ENCODE peak calls at places on chromosomes 4 and X, in eight cellular contexts. One of them, this sample, is unnamed.

GRCh38 chrX:27085346-27085745 is 377.8 kb downstream of the PPP4R3C start:
- DNase-seq in fibroblast of lung: no peak
- DNase-seq in stimulated activated CD4-positive, alpha-beta T cell treated with anti-CD3 and anti-CD28 coated beads, Interleukin-2, amount 100 ng/mL, for 48 hours: no peak
- DNase-seq in SW 1271: no peak
- DNase-seq in GM04504: no peak
- DNase-seq in GDM1: no peak
- DNase-seq in amniotic epithelial cell: peak; percentile 32
- DNase-seq in T-helper 2 cell: no peak
- DNase-seq in this sample: no peak

GRCh38 chrX:4550018-4550417 is 836.6 kb upstream of the PRKX start:
- DNase-seq in stimulated activated CD4-positive, alpha-beta T cell treated with anti-CD3 and anti-CD28 coated beads, Interleukin-2, amount 100 ng/mL, for 48 hours: no peak
- DNase-seq in fibroblast of lung: no peak
- DNase-seq in GM04504: no peak
- DNase-seq in T-helper 2 cell: no peak
- DNase-seq in SW 1271: no peak
- DNase-seq in amniotic epithelial cell: no peak
- DNase-seq in GDM1: peak; percentile 15
- DNase-seq in this sample: no peak

GRCh38 chr4:14767142-14767541 is 235.1 kb upstream of the CPEB2 start:
- DNase-seq in GDM1: no peak
- DNase-seq in fibroblast of lung: no peak
- DNase-seq in amniotic epithelial cell: no peak
- DNase-seq in SW 1271: no peak
- DNase-seq in stimulated activated CD4-positive, alpha-beta T cell treated with anti-CD3 and anti-CD28 coated beads, Interleukin-2, amount 100 ng/mL, for 48 hours: no peak
- DNase-seq in T-helper 2 cell: no peak
- DNase-seq in GM04504: no peak
- DNase-seq in this sample: no peak

GRCh38 chrX:99901091-99901490 is 509.0 kb downstream of the PCDH19 start:
- DNase-seq in GDM1: no peak
- DNase-seq in T-helper 2 cell: no peak
- DNase-seq in GM04504: no peak
- DNase-seq in fibroblast of lung: no peak
- DNase-seq in SW 1271: no peak
- DNase-seq in stimulated activated CD4-positive, alpha-beta T cell treated with anti-CD3 and anti-CD28 coated beads, Interleukin-2, amount 100 ng/mL, for 48 hours: no peak
- DNase-seq in amniotic epithelial cell: no peak
- DNase-seq in this sample: no peak

GRCh38 chr4:25861951-25862410 is 807 bp downstream of the SEL1L3 start:
- DNase-seq in stimulated activated CD4-positive, alpha-beta T cell treated with anti-CD3 and anti-CD28 coated beads, Interleukin-2, amount 100 ng/mL, for 48 hours: peak; percentile 39
- DNase-seq in fibroblast of lung: peak; percentile 45
- DNase-seq in GM04504: no peak
- DNase-seq in SW 1271: no peak
- DNase-seq in GDM1: no peak
- DNase-seq in T-helper 2 cell: peak; percentile 80
- DNase-seq in amniotic epithelial cell: peak; percentile 19
- DNase-seq in this sample: peak; percentile 46

GRCh38 chr4:100649478-100649877 is 131.7 kb upstream of the EMCN start:
- DNase-seq in GM04504: no peak
- DNase-seq in amniotic epithelial cell: peak; percentile 33
- DNase-seq in SW 1271: no peak
- DNase-seq in stimulated activated CD4-positive, alpha-beta T cell treated with anti-CD3 and anti-CD28 coated beads, Interleukin-2, amount 100 ng/mL, for 48 hours: no peak
- DNase-seq in T-helper 2 cell: no peak
- DNase-seq in fibroblast of lung: peak; percentile 24
- DNase-seq in GDM1: no peak
- DNase-seq in this sample: no peak

GRCh38 chr4:101265816-101266172 is 81.5 kb downstream of the PPP3CA start:
- DNase-seq in T-helper 2 cell: no peak
- DNase-seq in fibroblast of lung: no peak
- DNase-seq in stimulated activated CD4-positive, alpha-beta T cell treated with anti-CD3 and anti-CD28 coated beads, Interleukin-2, amount 100 ng/mL, for 48 hours: no peak
- DNase-seq in amniotic epithelial cell: no peak
- DNase-seq in GDM1: no peak
- DNase-seq in GM04504: no peak
- DNase-seq in SW 1271: no peak
- DNase-seq in this sample: no peak

GRCh38 chrX:19698125-19698524 is 182.8 kb upstream of the MAP3K15 start:
- DNase-seq in SW 1271: no peak
- DNase-seq in amniotic epithelial cell: peak; percentile 24
- DNase-seq in stimulated activated CD4-positive, alpha-beta T cell treated with anti-CD3 and anti-CD28 coated beads, Interleukin-2, amount 100 ng/mL, for 48 hours: no peak
- DNase-seq in fibroblast of lung: peak; percentile 69
- DNase-seq in GDM1: no peak
- DNase-seq in T-helper 2 cell: no peak
- DNase-seq in GM04504: peak; percentile 59
- DNase-seq in this sample: no peak

GRCh38 chrX:150848914-150849365 is 49.5 kb downstream of the CD99L2 start:
- DNase-seq in fibroblast of lung: no peak
- DNase-seq in T-helper 2 cell: peak; percentile 20
- DNase-seq in amniotic epithelial cell: no peak
- DNase-seq in SW 1271: no peak
- DNase-seq in GDM1: no peak
- DNase-seq in stimulated activated CD4-positive, alpha-beta T cell treated with anti-CD3 and anti-CD28 coated beads, Interleukin-2, amount 100 ng/mL, for 48 hours: no peak
- DNase-seq in GM04504: no peak
- DNase-seq in this sample: no peak

GRCh38 chr4:109079731-109080130 is 222.7 kb downstream of the COL25A1 start:
- DNase-seq in T-helper 2 cell: no peak
- DNase-seq in SW 1271: no peak
- DNase-seq in GM04504: no peak
- DNase-seq in fibroblast of lung: peak; percentile 81
- DNase-seq in GDM1: no peak
- DNase-seq in amniotic epithelial cell: peak; percentile 27
- DNase-seq in stimulated activated CD4-positive, alpha-beta T cell treated with anti-CD3 and anti-CD28 coated beads, Interleukin-2, amount 100 ng/mL, for 48 hours: no peak
- DNase-seq in this sample: no peak

GRCh38 chr4:110414590-110414989 is 61.4 kb upstream of the ENPEP start:
- DNase-seq in amniotic epithelial cell: no peak
- DNase-seq in fibroblast of lung: no peak
- DNase-seq in GDM1: no peak
- DNase-seq in SW 1271: no peak
- DNase-seq in GM04504: no peak
- DNase-seq in T-helper 2 cell: no peak
- DNase-seq in stimulated activated CD4-positive, alpha-beta T cell treated with anti-CD3 and anti-CD28 coated beads, Interleukin-2, amount 100 ng/mL, for 48 hours: no peak
- DNase-seq in this sample: no peak

GRCh38 chrX:65463550-65463949 is 71.0 kb downstream of the LAS1L start:
- DNase-seq in GM04504: no peak
- DNase-seq in stimulated activated CD4-positive, alpha-beta T cell treated with anti-CD3 and anti-CD28 coated beads, Interleukin-2, amount 100 ng/mL, for 48 hours: no peak
- DNase-seq in amniotic epithelial cell: peak; percentile 18
- DNase-seq in SW 1271: peak; percentile 40
- DNase-seq in T-helper 2 cell: no peak
- DNase-seq in GDM1: no peak
- DNase-seq in fibroblast of lung: peak; percentile 58
- DNase-seq in this sample: no peak

GRCh38 chr4:152935138-152935537 is 985 bp upstream of the FHDC1 start:
- DNase-seq in fibroblast of lung: no peak
- DNase-seq in T-helper 2 cell: peak; percentile 18
- DNase-seq in GM04504: no peak
- DNase-seq in SW 1271: no peak
- DNase-seq in GDM1: no peak
- DNase-seq in stimulated activated CD4-positive, alpha-beta T cell treated with anti-CD3 and anti-CD28 coated beads, Interleukin-2, amount 100 ng/mL, for 48 hours: peak; percentile 5
- DNase-seq in amniotic epithelial cell: no peak
- DNase-seq in this sample: no peak

GRCh38 chr4:124061413-124061812 is 651.1 kb downstream of the ANKRD50 start:
- DNase-seq in GM04504: peak; percentile 28
- DNase-seq in amniotic epithelial cell: peak; percentile 96
- DNase-seq in stimulated activated CD4-positive, alpha-beta T cell treated with anti-CD3 and anti-CD28 coated beads, Interleukin-2, amount 100 ng/mL, for 48 hours: no peak
- DNase-seq in T-helper 2 cell: no peak
- DNase-seq in fibroblast of lung: peak; percentile 86
- DNase-seq in SW 1271: no peak
- DNase-seq in GDM1: no peak
- DNase-seq in this sample: no peak

GRCh38 chr4:1604181-1604705 is 79.9 kb downstream of the FAM53A start:
- DNase-seq in stimulated activated CD4-positive, alpha-beta T cell treated with anti-CD3 and anti-CD28 coated beads, Interleukin-2, amount 100 ng/mL, for 48 hours: no peak
- DNase-seq in GDM1: no peak
- DNase-seq in fibroblast of lung: peak; percentile 35
- DNase-seq in amniotic epithelial cell: no peak
- DNase-seq in GM04504: no peak
- DNase-seq in SW 1271: no peak
- DNase-seq in T-helper 2 cell: no peak
- DNase-seq in this sample: no peak

GRCh38 chrX:13463608-13464007 is 105.8 kb upstream of the EGFL6 start:
- DNase-seq in amniotic epithelial cell: peak; percentile 87
- DNase-seq in T-helper 2 cell: no peak
- DNase-seq in SW 1271: no peak
- DNase-seq in stimulated activated CD4-positive, alpha-beta T cell treated with anti-CD3 and anti-CD28 coated beads, Interleukin-2, amount 100 ng/mL, for 48 hours: no peak
- DNase-seq in fibroblast of lung: peak; percentile 93
- DNase-seq in GDM1: no peak
- DNase-seq in GM04504: peak; percentile 83
- DNase-seq in this sample: no peak

GRCh38 chr4:48954314-48954713 is 31.8 kb upstream of the CWH43 start:
- DNase-seq in GDM1: no peak
- DNase-seq in fibroblast of lung: peak; percentile 72
- DNase-seq in T-helper 2 cell: no peak
- DNase-seq in amniotic epithelial cell: no peak
- DNase-seq in GM04504: no peak
- DNase-seq in SW 1271: no peak
- DNase-seq in stimulated activated CD4-positive, alpha-beta T cell treated with anti-CD3 and anti-CD28 coated beads, Interleukin-2, amount 100 ng/mL, for 48 hours: no peak
- DNase-seq in this sample: no peak

GRCh38 chr4:176013466-176014247 is 52.0 kb upstream of the WDR17 start:
- DNase-seq in GM04504: no peak
- DNase-seq in SW 1271: no peak
- DNase-seq in amniotic epithelial cell: no peak
- DNase-seq in stimulated activated CD4-positive, alpha-beta T cell treated with anti-CD3 and anti-CD28 coated beads, Interleukin-2, amount 100 ng/mL, for 48 hours: no peak
- DNase-seq in T-helper 2 cell: no peak
- DNase-seq in fibroblast of lung: no peak
- DNase-seq in GDM1: no peak
- DNase-seq in this sample: no peak

GRCh38 chrX:155998761-155999510 is 1.4 kb downstream of the IL9R start:
- DNase-seq in fibroblast of lung: no peak
- DNase-seq in SW 1271: no peak
- DNase-seq in GM04504: no peak
- DNase-seq in GDM1: no peak
- DNase-seq in stimulated activated CD4-positive, alpha-beta T cell treated with anti-CD3 and anti-CD28 coated beads, Interleukin-2, amount 100 ng/mL, for 48 hours: no peak
- DNase-seq in amniotic epithelial cell: no peak
- DNase-seq in T-helper 2 cell: no peak
- DNase-seq in this sample: no peak

GRCh38 chrX:49002091-49002935 is at the start of gene GRIPAP1:
- DNase-seq in fibroblast of lung: peak; percentile 98
- DNase-seq in SW 1271: peak; percentile 77
- DNase-seq in amniotic epithelial cell: peak; percentile 86
- DNase-seq in GDM1: peak; percentile 59
- DNase-seq in T-helper 2 cell: peak; percentile 95
- DNase-seq in GM04504: peak; percentile 46
- DNase-seq in stimulated activated CD4-positive, alpha-beta T cell treated with anti-CD3 and anti-CD28 coated beads, Interleukin-2, amount 100 ng/mL, for 48 hours: peak; percentile 57
- DNase-seq in this sample: peak; percentile 73